ENCODE peak calls at places on chromosomes 7 and 10, in five cellular contexts. Y, D, C, N and F are unnamed samples.

GRCh38 chr7:118590107-118590506 is 365.6 kb downstream of the ANKRD7 start:
- DNase-seq in Y (no peak), D (no peak), C (no peak), N (no peak), F (no peak)

GRCh38 chr7:41930538-41931262 is 227.8 kb upstream of the INHBA start:
- DNase-seq in Y (no peak), D (peak; percentile 45), C (no peak), N (no peak), F (no peak)

GRCh38 chr10:84600947-84601346 is 272.6 kb downstream of the CCSER2 start:
- DNase-seq in Y (no peak), D (no peak), C (no peak), N (no peak), F (no peak)

GRCh38 chr10:69896601-69897000 is 94.9 kb downstream of the COL13A1 start:
- DNase-seq in Y (no peak), D (no peak), C (no peak), N (no peak), F (no peak)

GRCh38 chr7:37942934-37943610 is 22.6 kb downstream of the EPDR1 start:
- DNase-seq in Y (peak; percentile 80), D (peak; percentile 65), C (peak; percentile 35), N (peak; percentile 91), F (peak; percentile 82)

GRCh38 chr10:58590152-58590551 is 77.5 kb downstream of the BICC1 start:
- DNase-seq in Y (no peak), D (peak; percentile 97), C (no peak), N (peak; percentile 42), F (no peak)

GRCh38 chr7:112421666-112422486 is 28.4 kb upstream of the IFRD1 start:
- DNase-seq in Y (no peak), D (peak; percentile 30), C (no peak), N (no peak), F (no peak)

GRCh38 chr7:132815696-132816334 is 239.5 kb upstream of the PLXNA4 start:
- DNase-seq in Y (no peak), D (peak; percentile 29), C (no peak), N (no peak), F (no peak)

GRCh38 chr10:5800782-5801181 is 12.5 kb downstream of the GDI2 start:
- DNase-seq in Y (no peak), D (no peak), C (no peak), N (no peak), F (no peak)

GRCh38 chr10:47156873-47157272 is 143.1 kb upstream of the GDF10 start:
- DNase-seq in Y (no peak), D (no peak), C (no peak), N (no peak), F (no peak)

GRCh38 chr7:90520484-90520883 is 51.0 kb downstream of the PTTG1IP2 start:
- DNase-seq in Y (no peak), D (peak; percentile 19), C (no peak), N (no peak), F (no peak)

GRCh38 chr7:43779032-43779812 is 20.7 kb downstream of the BLVRA start:
- DNase-seq in Y (no peak), D (peak; percentile 34), C (no peak), N (no peak), F (no peak)

GRCh38 chr10:88952647-88953111 is at the start of gene ACTA2:
- DNase-seq in Y (peak; percentile 42), D (peak; percentile 85), C (no peak), N (peak; percentile 49), F (peak; percentile 31)

GRCh38 chr7:99393363-99394187 is 14.8 kb downstream of the PDAP1 start:
- DNase-seq in Y (peak; percentile 58), D (no peak), C (no peak), N (peak; percentile 73), F (peak; percentile 64)

GRCh38 chr7:35723011-35723410 is 28.1 kb upstream of the HERPUD2 start:
- DNase-seq in Y (no peak), D (no peak), C (no peak), N (no peak), F (no peak)

GRCh38 chr7:144834516-144835165 is 1.2 kb downstream of the TPK1 start:
- DNase-seq in Y (no peak), D (peak; percentile 55), C (peak; percentile 46), N (peak; percentile 35), F (no peak)

GRCh38 chr10:92993671-92994304 is 66.8 kb upstream of the CYP26C1 start:
- DNase-seq in Y (no peak), D (no peak), C (no peak), N (no peak), F (no peak)

GRCh38 chr7:88789480-88790064 is 6.0 kb downstream of the TEX47 start:
- DNase-seq in Y (no peak), D (peak; percentile 29), C (no peak), N (no peak), F (no peak)

GRCh38 chr7:42978496-42978895 is 46.3 kb downstream of the MRPL32 start:
- DNase-seq in Y (no peak), D (peak; percentile 38), C (no peak), N (no peak), F (no peak)

GRCh38 chr7:120055300-120055699 is 217.7 kb upstream of the KCND2 start:
- DNase-seq in Y (no peak), D (peak; percentile 56), C (no peak), N (no peak), F (no peak)

GRCh38 chr10:34045571-34046190 is 711.2 kb upstream of the NRP1 start:
- DNase-seq in Y (no peak), D (peak; percentile 39), C (no peak), N (no peak), F (no peak)

GRCh38 chr10:75408911-75409885 is 7.6 kb upstream of the ZNF503 start:
- DNase-seq in Y (peak; percentile 81), D (peak; percentile 67), C (peak; percentile 83), N (peak; percentile 88), F (peak; percentile 83)

GRCh38 chr10:94123253-94123995 is 129.7 kb downstream of the PLCE1 start:
- DNase-seq in Y (no peak), D (peak; percentile 82), C (no peak), N (no peak), F (no peak)

GRCh38 chr10:107614939-107615665 is 450.6 kb upstream of the SORCS1 start:
- DNase-seq in Y (no peak), D (no peak), C (no peak), N (no peak), F (no peak)

GRCh38 chr10:14573666-14574261 is 200.9 kb downstream of the FAM107B start:
- DNase-seq in Y (no peak), D (peak; percentile 38), C (no peak), N (no peak), F (no peak)

GRCh38 chr7:85290252-85290651 is 103.4 kb upstream of the SEMA3D start:
- DNase-seq in Y (no peak), D (no peak), C (no peak), N (no peak), F (no peak)

DNA sequence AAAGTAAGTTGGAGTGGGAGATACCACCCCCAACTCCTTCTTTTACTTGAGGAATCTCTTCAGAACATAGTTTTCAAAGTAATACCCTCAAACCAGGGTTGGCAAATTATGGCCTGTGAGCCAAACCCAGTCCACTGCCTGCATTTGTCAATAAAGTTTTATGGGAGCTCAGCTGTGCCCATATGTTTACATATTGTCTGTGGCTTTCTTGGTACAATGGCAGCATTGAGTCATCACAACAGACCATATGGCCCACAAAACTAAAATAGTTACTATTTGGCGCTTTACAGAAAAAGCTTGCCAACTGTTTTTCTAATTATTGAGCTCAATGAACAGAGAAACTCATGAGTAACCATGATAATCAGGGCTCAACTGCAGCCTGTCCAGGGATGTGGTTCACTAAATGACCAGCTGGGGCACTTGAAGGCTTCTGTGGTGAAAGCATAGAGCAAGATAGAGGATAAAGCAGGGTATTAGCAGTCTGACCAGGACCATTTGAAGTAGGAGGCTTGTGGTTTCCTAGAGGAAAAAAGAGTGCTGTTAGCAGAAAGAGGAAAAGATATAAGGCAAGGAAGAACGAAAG is 196.0 kb upstream of the GRB10 start:
- DNase-seq in Y (no peak), D (peak; percentile 38), C (no peak), N (no peak), F (no peak)
- H3K27me3 ChIP-seq in Y (no peaks in the 10 kb centered on the region), D (no peaks in the 10 kb centered on the region), C (no peaks in the 10 kb centered on the region), N (no peaks in the 10 kb centered on the region), F (no peaks in the 10 kb centered on the region)

GRCh38 chr10:52729259-52730104 is 43.1 kb downstream of the MBL2 start:
- DNase-seq in Y (no peak), D (peak; percentile 61), C (no peak), N (no peak), F (no peak)
- TF ChIP-seq CTCF in Y (no peak), D (peak; percentile 48), C (no peak), N (peak; percentile 56), F (peak; percentile 64)

GRCh38 chr10:129419386-129419785 is 47.7 kb upstream of the MGMT start:
- DNase-seq in Y (no peak), D (no peak), C (no peak), N (no peak), F (no peak)

GRCh38 chr10:129417164-129417563 is 49.9 kb upstream of the MGMT start:
- DNase-seq in Y (no peak), D (peak; percentile 7), C (no peak), N (no peak), F (no peak)

GRCh38 chr10:129416136-129416530 is 50.9 kb upstream of the MGMT start:
- DNase-seq in Y (no peak), D (no peak), C (no peak), N (no peak), F (no peak)

GRCh38 chr10:129418826-129419225 is 48.2 kb upstream of the MGMT start:
- DNase-seq in Y (no peak), D (no peak), C (no peak), N (no peak), F (no peak)

GRCh38 chr10:129417882-129418281 is 49.2 kb upstream of the MGMT start:
- DNase-seq in Y (no peak), D (peak; percentile 1), C (no peak), N (no peak), F (no peak)
- H3K4me3 ChIP-seq in Y (no peak overlapping the region), D (no peak overlapping the region), C (no peak overlapping the region), N (no peak overlapping the region), F (peak overlapping the region; percentile 21)

DNA sequence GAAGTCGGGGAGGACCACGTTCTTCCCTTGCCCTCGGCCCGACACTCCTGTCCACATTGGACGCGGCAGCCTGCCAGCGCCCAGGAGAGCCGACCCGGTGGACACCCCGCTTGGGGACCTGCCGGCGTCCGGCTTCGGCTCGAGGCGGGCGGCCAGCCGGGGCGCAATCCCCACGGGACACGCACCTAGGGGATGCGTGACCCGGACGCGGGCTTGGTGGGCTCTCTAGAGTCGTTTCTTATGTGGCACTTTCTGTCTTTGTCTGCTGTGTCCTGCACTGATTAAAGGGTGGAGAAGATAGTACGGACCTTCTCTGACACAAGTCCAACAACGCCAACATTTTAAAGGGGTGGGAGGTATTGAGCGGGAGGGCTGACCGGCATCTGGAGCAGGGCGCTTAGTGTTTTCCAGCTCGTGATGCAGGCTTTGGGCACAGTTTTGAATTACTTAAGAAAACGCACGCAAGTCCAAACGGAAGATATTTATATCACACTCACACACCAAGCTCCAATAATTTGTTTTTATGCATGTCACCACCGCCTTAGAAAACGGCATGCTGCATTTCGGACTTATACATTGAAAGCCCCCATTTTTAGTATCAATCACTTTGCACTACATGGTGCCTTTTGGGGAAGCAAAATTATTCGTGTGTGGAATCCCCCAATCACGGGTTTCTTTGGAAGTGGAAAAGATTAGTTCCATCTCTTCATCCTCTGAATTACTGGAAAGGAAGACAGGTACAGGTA is 3.9 kb upstream of the SPAG6 start:
- DNase-seq in Y (no peak), D (no peak), C (no peak), N (peak; percentile 60), F (no peak)
- H3K27me3 ChIP-seq in Y (peaks cover 94% of the 10 kb centered on the region), D (peaks cover 93% of the 10 kb centered on the region), C (peaks cover 5% of the 10 kb centered on the region), N (peaks cover 91% of the 10 kb centered on the region), F (peaks cover 89% of the 10 kb centered on the region)